ENCODE peak calls at places on chromosomes 11 and 22, in ten cellular contexts. D is HCT116; N is IMR-90; J is ascending aorta; Q is mesenchymal stem cell; A is uterus; I is CD8-positive, alpha-beta memory T cell; U is adipocyte; C is cardiac muscle cell; P is stomach. B is an unnamed sample.
A peak's percentile ranks its signal among the peaks of the same experiment; 100 is the strongest.

GRCh38 chr11:46242462-46242960 is 35.0 kb upstream of the CREB3L1 start:
- DNase-seq in Q (no peak), U (no peak), D (no peak), N (no peak), I (no peak), P (no peak), C (no peak), A (no peak), J (no peak), B (no peak)

GRCh38 chr11:115317428-115318185 is 186.6 kb downstream of the CADM1 start:
- DNase-seq in D (no peak), P (no peak), I (no peak), J (no peak), Q (peak; percentile 70), U (no peak), C (no peak), A (no peak), N (peak; percentile 52), B (no peak)

GRCh38 chr11:118435893-118436624 is at the start of gene KMT2A:
- DNase-seq in I (peak; percentile 96), A (peak; percentile 97), P (peak; percentile 97), C (peak; percentile 98), U (peak; percentile 99), Q (peak; percentile 98), J (peak; percentile 98), D (peak; percentile 90), N (peak; percentile 95), B (peak; percentile 89)

GRCh38 chr11:65560555-65561418 is 2.6 kb upstream of the LTBP3 start:
- DNase-seq in Q (peak; percentile 72), D (no peak), A (peak; percentile 79), I (no peak), U (peak; percentile 60), N (peak; percentile 66), J (peak; percentile 84), C (peak; percentile 57), P (peak; percentile 62), B (no peak)

GRCh38 chr11:32983506-32983905 is 32.2 kb upstream of the DEPDC7 start:
- DNase-seq in U (no peak), C (no peak), I (no peak), D (no peak), P (no peak), J (no peak), N (no peak), Q (no peak), A (no peak), B (no peak)

GRCh38 chr11:80993561-80993960 is 1552.7 kb upstream of the TENM4 start:
- DNase-seq in D (no peak), J (no peak), U (no peak), A (no peak), Q (peak; percentile 14), N (no peak), C (no peak), P (no peak), I (no peak), B (no peak)

GRCh38 chr11:94169930-94170329 is 41.3 kb downstream of the PANX1 start:
- DNase-seq in N (no peak), P (no peak), A (no peak), I (no peak), J (no peak), C (no peak), Q (no peak), D (no peak), U (no peak), B (no peak)

GRCh38 chr11:113392522-113392921 is 4.9 kb downstream of the ANKK1 start:
- DNase-seq in D (no peak), J (no peak), N (no peak), I (no peak), A (no peak), Q (no peak), U (peak; percentile 17), P (no peak), C (no peak), B (no peak)

GRCh38 chr11:74319139-74319538 is 7.7 kb upstream of the P4HA3 start:
- DNase-seq in P (no peak), U (peak; percentile 88), A (no peak), Q (peak; percentile 77), I (no peak), J (no peak), C (no peak), N (peak; percentile 93), D (no peak), B (no peak)

GRCh38 chr11:57288771-57289579 is 35.8 kb downstream of the TNKS1BP1 start:
- DNase-seq in I (no peak), N (peak; percentile 96), J (peak; percentile 58), D (no peak), U (peak; percentile 35), Q (peak; percentile 56), A (no peak), C (no peak), P (no peak), B (no peak)

GRCh38 chr22:19291218-19291579 is 320 bp downstream of the CLTCL1 start:
- DNase-seq in C (peak; percentile 64), P (peak; percentile 31), D (no peak), I (no peak), A (peak; percentile 28), Q (no peak), J (peak; percentile 69), N (no peak), U (peak; percentile 73), B (no peak)

GRCh38 chr22:49415219-49415951 is 412.3 kb downstream of the BRD1 start:
- DNase-seq in I (no peak), P (no peak), U (no peak), Q (no peak), D (no peak), J (peak; percentile 21), A (no peak), C (no peak), N (no peak), B (no peak)

GRCh38 chr11:63985812-63986155 is 454 bp upstream of the OTUB1 start:
- DNase-seq in A (no peak), I (peak; percentile 72), D (no peak), N (no peak), C (no peak), J (no peak), U (peak; percentile 55), P (no peak), Q (no peak), B (peak; percentile 62)

GRCh38 chr11:120912504-120912903 is 111.4 kb upstream of the TBCEL start:
- DNase-seq in J (no peak), C (peak; percentile 65), D (peak; percentile 53), U (peak; percentile 56), A (no peak), P (no peak), Q (peak; percentile 33), I (no peak), N (peak; percentile 57), B (no peak)

GRCh38 chr11:78020248-78020647 is 2.8 kb downstream of the KCTD14 start:
- DNase-seq in A (no peak), P (no peak), C (no peak), N (no peak), D (no peak), Q (no peak), I (no peak), U (peak; percentile 15), J (no peak), B (no peak)
- H3K9me3 ChIP-seq in A (no peaks in the 10 kb centered on the region), P (no peaks in the 10 kb centered on the region), C (no peaks in the 10 kb centered on the region), N (no peaks in the 10 kb centered on the region), D (no peaks in the 10 kb centered on the region), Q (no peaks in the 10 kb centered on the region), I (no peaks in the 10 kb centered on the region), U (no peaks in the 10 kb centered on the region), J (no peaks in the 10 kb centered on the region), B (no peaks in the 10 kb centered on the region)

DNA sequence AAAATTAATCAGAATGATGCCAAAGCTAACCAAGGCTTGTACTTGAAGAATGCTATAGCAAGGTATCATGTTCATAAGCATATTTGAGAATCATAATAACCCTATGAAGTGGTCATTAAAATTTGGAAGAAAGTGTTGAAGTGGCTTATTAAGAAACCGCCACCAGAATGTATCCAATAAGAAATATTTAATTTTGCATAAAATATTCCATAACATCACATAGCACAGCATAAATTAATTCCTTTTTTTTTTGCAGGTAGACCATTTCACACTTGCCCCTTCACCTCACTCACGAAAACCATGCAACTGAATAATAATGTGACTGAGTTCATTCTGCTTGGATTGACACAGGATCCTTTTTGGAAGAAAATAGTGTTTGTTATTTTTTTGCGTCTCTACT is at the start of gene OR4C16:
- DNase-seq in U (no peak), I (no peak), C (no peak), N (no peak), J (no peak), Q (no peak), A (no peak), D (no peak), P (no peak), B (no peak)
- H3K9me3 ChIP-seq in U (peaks cover 16% of the 10 kb centered on the region), I (no peaks in the 10 kb centered on the region), C (peaks cover 5% of the 10 kb centered on the region), N (peaks cover 7% of the 10 kb centered on the region), J (no peaks in the 10 kb centered on the region), Q (peaks cover 35% of the 10 kb centered on the region), A (no peaks in the 10 kb centered on the region), D (peaks cover 11% of the 10 kb centered on the region), P (peaks cover 7% of the 10 kb centered on the region), B (peaks cover 11% of the 10 kb centered on the region)

DNA sequence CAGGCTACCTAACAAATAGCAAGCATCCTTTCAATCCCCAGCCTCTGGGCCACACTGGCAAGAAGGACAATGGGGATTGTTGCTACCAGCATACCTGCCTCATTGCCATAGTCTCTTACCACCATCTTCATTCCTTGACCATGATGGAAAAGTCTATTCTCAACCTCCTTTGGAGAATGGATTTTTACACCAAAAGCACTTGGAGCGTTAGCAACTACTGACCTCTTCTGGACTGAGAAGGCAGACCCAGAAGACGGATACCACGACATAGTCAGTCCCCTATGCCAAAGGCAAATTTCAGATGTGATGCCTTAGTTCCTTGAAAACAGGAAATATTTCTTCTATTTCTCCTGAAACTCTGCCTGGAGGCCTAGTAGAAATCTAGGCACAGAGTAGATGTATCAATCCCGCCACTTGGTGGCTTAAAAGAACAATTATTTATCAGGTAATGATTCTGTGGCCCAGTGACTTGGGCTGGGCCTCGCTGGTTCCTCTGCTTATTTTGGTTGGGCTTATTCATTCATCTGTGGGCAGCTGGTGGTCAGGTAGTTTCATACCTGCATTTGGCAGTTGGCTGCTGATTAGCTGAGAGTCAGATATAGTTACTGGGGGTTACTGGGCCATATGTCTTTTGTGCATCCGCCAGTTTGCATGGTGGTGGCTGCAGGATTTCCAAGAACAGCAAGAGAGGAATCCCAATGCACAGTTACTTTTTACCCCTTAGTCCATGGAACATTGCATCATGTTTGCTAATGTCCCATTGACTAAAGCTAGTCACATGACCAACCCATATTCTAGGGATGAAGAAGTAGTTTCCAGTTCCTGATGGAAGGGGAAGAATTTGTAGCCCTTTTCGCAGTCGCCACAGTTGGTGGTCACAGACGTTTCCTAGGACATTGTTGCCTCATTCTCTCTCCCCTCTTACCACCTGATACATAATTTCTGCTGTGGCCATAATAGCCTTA is 75.2 kb downstream of the DHCR7 start:
- DNase-seq in Q (peak; percentile 31), A (no peak), U (peak; percentile 56), N (peak; percentile 50), C (peak; percentile 14), D (peak; percentile 2), I (no peak), J (no peak), P (no peak), B (no peak)
- H3K9me3 ChIP-seq in Q (no peaks in the 10 kb centered on the region), A (no peaks in the 10 kb centered on the region), U (peaks cover 16% of the 10 kb centered on the region), N (no peaks in the 10 kb centered on the region), C (no peaks in the 10 kb centered on the region), D (no peaks in the 10 kb centered on the region), I (no peaks in the 10 kb centered on the region), J (no peaks in the 10 kb centered on the region), P (no peaks in the 10 kb centered on the region), B (no peaks in the 10 kb centered on the region)

DNA sequence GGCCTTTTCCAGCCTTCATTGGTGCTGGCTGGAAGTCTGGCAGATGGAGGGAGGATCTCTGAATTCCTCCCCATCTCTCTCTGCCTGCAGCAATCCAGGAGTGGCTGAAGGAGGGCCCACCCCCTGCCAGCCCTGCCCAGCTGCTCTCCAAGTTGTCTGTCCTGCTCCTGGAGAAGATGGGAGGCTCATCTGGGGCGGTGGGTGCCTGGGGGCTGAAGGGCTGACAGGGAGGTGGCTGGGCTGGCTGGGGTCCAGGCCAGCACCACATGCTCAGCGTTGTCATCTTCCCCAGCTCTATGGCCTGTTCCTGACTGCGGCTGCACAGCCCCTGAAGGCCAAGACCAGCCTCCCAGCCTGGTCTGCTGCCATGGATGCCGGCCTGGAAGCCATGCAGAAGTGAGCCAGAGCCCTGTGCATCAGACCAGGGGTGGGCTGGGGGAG is 12.2 kb downstream of the TKFC start:
- DNase-seq in U (peak; percentile 42), Q (no peak), N (no peak), C (no peak), J (no peak), P (no peak), I (no peak), D (no peak), A (no peak), B (no peak)
- H3K9me3 ChIP-seq in U (no peaks in the 10 kb centered on the region), Q (no peaks in the 10 kb centered on the region), N (no peaks in the 10 kb centered on the region), C (no peaks in the 10 kb centered on the region), J (no peaks in the 10 kb centered on the region), P (no peaks in the 10 kb centered on the region), I (no peaks in the 10 kb centered on the region), D (no peaks in the 10 kb centered on the region), A (no peaks in the 10 kb centered on the region), B (no peaks in the 10 kb centered on the region)

B was measured in CD4-positive, alpha-beta T cell.